ENCODE peak calls at places on chromosome 1, in nine cellular contexts. One of them, this sample, is unnamed.
A peak's percentile ranks its signal among the peaks of the same experiment; 100 is the strongest.

GRCh38 chr1:76835203-76835602 is 32.1 kb upstream of the ST6GALNAC5 start:
- DNase-seq in pancreas: no peak
- DNase-seq in AG04450: no peak
- DNase-seq in psoas muscle: no peak
- DNase-seq in lower leg skin: no peak
- DNase-seq in bronchial epithelial cell: no peak
- DNase-seq in A549: no peak
- DNase-seq in mammary epithelial cell: peak; percentile 74
- DNase-seq in right lobe of liver: no peak
- DNase-seq in this sample: no peak

GRCh38 chr1:108190001-108190634 is 10.0 kb downstream of the SLC25A24 start:
- DNase-seq in pancreas: no peak
- DNase-seq in AG04450: no peak
- DNase-seq in psoas muscle: no peak
- DNase-seq in lower leg skin: no peak
- DNase-seq in bronchial epithelial cell: no peak
- DNase-seq in A549: no peak
- DNase-seq in mammary epithelial cell: no peak
- DNase-seq in right lobe of liver: no peak
- DNase-seq in this sample: no peak

GRCh38 chr1:225848044-225848955 is 33.9 kb downstream of the TMEM63A start:
- DNase-seq in pancreas: no peak
- DNase-seq in AG04450: no peak
- DNase-seq in psoas muscle: no peak
- DNase-seq in lower leg skin: no peak
- DNase-seq in bronchial epithelial cell: no peak
- DNase-seq in A549: no peak
- DNase-seq in mammary epithelial cell: no peak
- DNase-seq in right lobe of liver: no peak
- DNase-seq in this sample: no peak

GRCh38 chr1:246280551-246280950 is 226.5 kb downstream of the SMYD3 start:
- DNase-seq in pancreas: no peak
- DNase-seq in AG04450: no peak
- DNase-seq in psoas muscle: no peak
- DNase-seq in lower leg skin: no peak
- DNase-seq in bronchial epithelial cell: peak; percentile 37
- DNase-seq in A549: peak; percentile 40
- DNase-seq in mammary epithelial cell: no peak
- DNase-seq in right lobe of liver: no peak
- DNase-seq in this sample: no peak

GRCh38 chr1:32334864-32335618 is 992 bp downstream of the MARCKSL1 start:
- DNase-seq in pancreas: peak; percentile 48
- DNase-seq in AG04450: no peak
- DNase-seq in psoas muscle: peak; percentile 61
- DNase-seq in lower leg skin: no peak
- DNase-seq in bronchial epithelial cell: no peak
- DNase-seq in A549: peak; percentile 26
- DNase-seq in mammary epithelial cell: no peak
- DNase-seq in right lobe of liver: peak; percentile 68
- DNase-seq in this sample: no peak

GRCh38 chr1:26417111-26417510 is 6.5 kb downstream of the LIN28A start:
- DNase-seq in pancreas: peak; percentile 54
- DNase-seq in AG04450: peak; percentile 21
- DNase-seq in psoas muscle: peak; percentile 84
- DNase-seq in lower leg skin: peak; percentile 92
- DNase-seq in bronchial epithelial cell: peak; percentile 87
- DNase-seq in A549: peak; percentile 70
- DNase-seq in mammary epithelial cell: peak; percentile 66
- DNase-seq in right lobe of liver: peak; percentile 83
- DNase-seq in this sample: no peak

GRCh38 chr1:198605426-198605825 is 33.4 kb upstream of the PTPRC start:
- DNase-seq in pancreas: no peak
- DNase-seq in AG04450: no peak
- DNase-seq in psoas muscle: no peak
- DNase-seq in lower leg skin: no peak
- DNase-seq in bronchial epithelial cell: no peak
- DNase-seq in A549: no peak
- DNase-seq in mammary epithelial cell: no peak
- DNase-seq in right lobe of liver: no peak
- DNase-seq in this sample: no peak

GRCh38 chr1:208842442-208842841 is 598.3 kb upstream of the PLXNA2 start:
- DNase-seq in pancreas: no peak
- DNase-seq in AG04450: no peak
- DNase-seq in psoas muscle: no peak
- DNase-seq in lower leg skin: no peak
- DNase-seq in bronchial epithelial cell: no peak
- DNase-seq in A549: no peak
- DNase-seq in mammary epithelial cell: no peak
- DNase-seq in right lobe of liver: no peak
- DNase-seq in this sample: no peak

GRCh38 chr1:55970711-55971110 is 608.7 kb downstream of the PLPP3 start:
- DNase-seq in pancreas: no peak
- DNase-seq in AG04450: no peak
- DNase-seq in psoas muscle: no peak
- DNase-seq in lower leg skin: no peak
- DNase-seq in bronchial epithelial cell: no peak
- DNase-seq in A549: no peak
- DNase-seq in mammary epithelial cell: no peak
- DNase-seq in right lobe of liver: no peak
- DNase-seq in this sample: no peak

GRCh38 chr1:218475275-218475674 is 130.1 kb downstream of the TGFB2 start:
- DNase-seq in pancreas: no peak
- DNase-seq in AG04450: no peak
- DNase-seq in psoas muscle: no peak
- DNase-seq in lower leg skin: no peak
- DNase-seq in bronchial epithelial cell: peak; percentile 47
- DNase-seq in A549: peak; percentile 62
- DNase-seq in mammary epithelial cell: no peak
- DNase-seq in right lobe of liver: no peak
- DNase-seq in this sample: no peak

GRCh38 chr1:177171536-177172123 is 872 bp downstream of the BRINP2 start:
- DNase-seq in pancreas: no peak
- DNase-seq in AG04450: no peak
- DNase-seq in psoas muscle: no peak
- DNase-seq in lower leg skin: no peak
- DNase-seq in bronchial epithelial cell: no peak
- DNase-seq in A549: no peak
- DNase-seq in mammary epithelial cell: no peak
- DNase-seq in right lobe of liver: no peak
- DNase-seq in this sample: no peak

GRCh38 chr1:205356424-205357151 is at the start of gene KLHDC8A:
- DNase-seq in pancreas: no peak
- DNase-seq in AG04450: no peak
- DNase-seq in psoas muscle: no peak
- DNase-seq in lower leg skin: no peak
- DNase-seq in bronchial epithelial cell: no peak
- DNase-seq in A549: no peak
- DNase-seq in mammary epithelial cell: no peak
- DNase-seq in right lobe of liver: no peak
- DNase-seq in this sample: no peak

GRCh38 chr1:24897263-24898151 is 32.6 kb downstream of the RUNX3 start:
- DNase-seq in pancreas: no peak
- DNase-seq in AG04450: no peak
- DNase-seq in psoas muscle: no peak
- DNase-seq in lower leg skin: peak; percentile 76
- DNase-seq in bronchial epithelial cell: no peak
- DNase-seq in A549: no peak
- DNase-seq in mammary epithelial cell: no peak
- DNase-seq in right lobe of liver: peak; percentile 10
- DNase-seq in this sample: no peak

DNA sequence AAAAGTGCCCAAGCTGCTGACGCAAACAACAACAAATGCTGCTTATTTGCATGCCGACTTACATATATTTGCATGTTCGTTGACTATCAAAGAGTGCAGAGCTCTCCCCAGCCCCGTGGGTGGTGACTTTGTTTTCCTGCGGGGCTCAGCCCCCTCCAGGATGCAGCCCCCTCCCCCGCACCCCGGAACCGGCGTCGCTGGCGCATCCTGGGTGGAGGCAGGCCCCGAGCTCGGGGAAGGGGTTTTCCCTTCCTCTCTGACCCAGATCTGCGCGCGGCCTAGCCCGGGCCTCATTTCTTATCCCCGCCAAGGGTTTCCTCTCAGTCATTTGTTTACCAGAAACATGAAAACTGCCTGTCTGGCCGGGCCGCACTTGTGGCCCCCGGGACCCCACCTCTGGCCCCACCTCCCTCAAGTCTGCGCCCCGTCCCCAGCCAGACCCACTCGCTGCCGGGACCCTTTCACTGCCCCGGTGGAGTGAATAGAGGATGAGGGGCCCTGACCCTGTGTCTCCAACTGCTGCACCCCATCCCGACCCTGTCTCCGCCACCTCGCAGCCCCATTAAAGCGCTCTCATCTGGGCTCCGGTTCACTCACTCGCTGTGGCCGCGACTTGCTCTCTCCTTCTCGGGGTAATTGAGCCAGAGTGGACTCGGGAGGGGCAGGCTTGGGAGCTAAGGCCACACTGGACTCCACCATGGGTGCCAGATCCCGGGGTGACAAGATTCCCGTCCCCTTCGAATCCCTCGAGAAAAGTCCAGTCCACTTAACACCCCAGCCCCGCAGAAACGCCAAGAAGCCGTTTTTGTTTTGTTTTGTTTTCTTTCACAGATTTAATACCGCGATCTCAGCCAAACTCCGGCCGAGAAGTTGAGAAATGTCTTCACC is 5.4 kb downstream of the TNFRSF25 start:
- DNase-seq in pancreas: no peak
- DNase-seq in AG04450: no peak
- DNase-seq in psoas muscle: no peak
- DNase-seq in lower leg skin: no peak
- DNase-seq in bronchial epithelial cell: no peak
- DNase-seq in A549: no peak
- DNase-seq in mammary epithelial cell: no peak
- DNase-seq in right lobe of liver: no peak
- DNase-seq in this sample: no peak
- H3K4me3 ChIP-seq in pancreas: no peak overlapping the region
- H3K4me3 ChIP-seq in AG04450: no peak overlapping the region
- H3K4me3 ChIP-seq in psoas muscle: peak overlapping the region; percentile 11
- H3K4me3 ChIP-seq in lower leg skin: no peak overlapping the region
- H3K4me3 ChIP-seq in bronchial epithelial cell: no peak overlapping the region
- H3K4me3 ChIP-seq in A549: no peak overlapping the region
- H3K4me3 ChIP-seq in mammary epithelial cell: no peak overlapping the region
- H3K4me3 ChIP-seq in right lobe of liver: no peak overlapping the region
- H3K4me3 ChIP-seq in this sample: no peak overlapping the region

GRCh38 chr1:53196485-53197271 is at the start of gene CPT2:
- DNase-seq in pancreas: peak; percentile 90
- DNase-seq in AG04450: peak; percentile 77
- DNase-seq in psoas muscle: peak; percentile 97
- DNase-seq in lower leg skin: peak; percentile 98
- DNase-seq in bronchial epithelial cell: peak; percentile 78
- DNase-seq in A549: peak; percentile 85
- DNase-seq in mammary epithelial cell: peak; percentile 86
- DNase-seq in right lobe of liver: peak; percentile 96
- DNase-seq in this sample: peak; percentile 65
- TF ChIP-seq CTCF in pancreas: no peak
- TF ChIP-seq CTCF in AG04450: peak; percentile 24
- TF ChIP-seq CTCF in psoas muscle: no peak
- TF ChIP-seq CTCF in lower leg skin: no peak
- TF ChIP-seq CTCF in bronchial epithelial cell: no peak
- TF ChIP-seq CTCF in A549: no peak
- TF ChIP-seq CTCF in mammary epithelial cell: no peak
- TF ChIP-seq CTCF in right lobe of liver: no peak
- TF ChIP-seq CTCF in this sample: no peak

DNA sequence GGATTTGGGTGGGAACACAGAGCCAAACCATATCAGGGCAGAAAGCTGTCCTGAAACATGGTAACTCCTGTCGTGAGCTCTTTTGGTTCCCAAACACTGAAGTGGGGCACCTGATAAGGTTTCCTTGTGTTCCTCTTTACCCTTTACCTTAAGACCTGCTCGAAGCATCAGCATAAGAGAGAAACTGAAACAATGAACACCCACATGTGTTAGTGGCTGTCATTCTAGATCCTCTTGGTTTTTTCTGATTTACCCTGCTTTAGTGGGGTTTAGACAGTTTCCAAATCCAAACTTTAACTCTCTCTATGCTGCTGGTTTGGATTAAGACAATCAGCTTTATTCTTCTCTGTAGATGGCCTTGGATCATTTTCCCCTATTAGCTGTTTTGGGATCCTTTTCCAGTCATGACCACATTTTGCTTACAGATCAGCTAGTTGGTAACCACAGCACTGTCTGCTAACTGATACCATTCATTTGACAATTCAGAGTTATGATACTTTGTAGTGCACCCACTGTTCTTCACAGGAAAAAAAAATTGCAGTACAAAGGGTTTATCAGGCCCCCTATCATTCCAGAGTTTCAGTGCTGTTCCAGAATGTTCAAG is 975 bp upstream of the MNDA start:
- DNase-seq in pancreas: no peak
- DNase-seq in AG04450: no peak
- DNase-seq in psoas muscle: no peak
- DNase-seq in lower leg skin: no peak
- DNase-seq in bronchial epithelial cell: no peak
- DNase-seq in A549: no peak
- DNase-seq in mammary epithelial cell: no peak
- DNase-seq in right lobe of liver: no peak
- DNase-seq in this sample: no peak
- H3K4me3 ChIP-seq in pancreas: no peak overlapping the region
- H3K4me3 ChIP-seq in AG04450: no peak overlapping the region
- H3K4me3 ChIP-seq in psoas muscle: no peak overlapping the region
- H3K4me3 ChIP-seq in lower leg skin: no peak overlapping the region
- H3K4me3 ChIP-seq in bronchial epithelial cell: no peak overlapping the region
- H3K4me3 ChIP-seq in A549: no peak overlapping the region
- H3K4me3 ChIP-seq in mammary epithelial cell: no peak overlapping the region
- H3K4me3 ChIP-seq in right lobe of liver: no peak overlapping the region
- H3K4me3 ChIP-seq in this sample: no peak overlapping the region

GRCh38 chr1:154996966-154997701 is 3.7 kb downstream of the LENEP start:
- DNase-seq in pancreas: no peak
- DNase-seq in AG04450: no peak
- DNase-seq in psoas muscle: peak; percentile 39
- DNase-seq in lower leg skin: peak; percentile 79
- DNase-seq in bronchial epithelial cell: no peak
- DNase-seq in A549: no peak
- DNase-seq in mammary epithelial cell: no peak
- DNase-seq in right lobe of liver: peak; percentile 28
- DNase-seq in this sample: no peak

GRCh38 chr1:154998818-154999650 is 3.6 kb upstream of the ZBTB7B start:
- DNase-seq in pancreas: no peak
- DNase-seq in AG04450: no peak
- DNase-seq in psoas muscle: peak; percentile 80
- DNase-seq in lower leg skin: peak; percentile 93
- DNase-seq in bronchial epithelial cell: peak; percentile 43
- DNase-seq in A549: peak; percentile 79
- DNase-seq in mammary epithelial cell: peak; percentile 47
- DNase-seq in right lobe of liver: peak; percentile 70
- DNase-seq in this sample: no peak

GRCh38 chr1:155000475-155000724 is 2.2 kb upstream of the ZBTB7B start:
- DNase-seq in pancreas: no peak
- DNase-seq in AG04450: no peak
- DNase-seq in psoas muscle: no peak
- DNase-seq in lower leg skin: peak; percentile 89
- DNase-seq in bronchial epithelial cell: no peak
- DNase-seq in A549: no peak
- DNase-seq in mammary epithelial cell: no peak
- DNase-seq in right lobe of liver: peak; percentile 51
- DNase-seq in this sample: no peak

GRCh38 chr1:154999651-155000474 is 2.7 kb upstream of the ZBTB7B start:
- DNase-seq in pancreas: peak; percentile 59
- DNase-seq in AG04450: no peak
- DNase-seq in psoas muscle: peak; percentile 60
- DNase-seq in lower leg skin: peak; percentile 88
- DNase-seq in bronchial epithelial cell: no peak
- DNase-seq in A549: peak; percentile 50
- DNase-seq in mammary epithelial cell: no peak
- DNase-seq in right lobe of liver: peak; percentile 45
- DNase-seq in this sample: no peak

GRCh38 chr1:154998201-154998780 is 4.3 kb upstream of the ZBTB7B start:
- DNase-seq in pancreas: no peak
- DNase-seq in AG04450: no peak
- DNase-seq in psoas muscle: peak; percentile 48
- DNase-seq in lower leg skin: peak; percentile 85
- DNase-seq in bronchial epithelial cell: no peak
- DNase-seq in A549: no peak
- DNase-seq in mammary epithelial cell: no peak
- DNase-seq in right lobe of liver: no peak
- DNase-seq in this sample: no peak
- TF ChIP-seq CTCF in pancreas: no peak
- TF ChIP-seq CTCF in AG04450: no peak
- TF ChIP-seq CTCF in psoas muscle: peak; percentile 22
- TF ChIP-seq CTCF in lower leg skin: no peak
- TF ChIP-seq CTCF in bronchial epithelial cell: no peak
- TF ChIP-seq CTCF in A549: peak; percentile 7
- TF ChIP-seq CTCF in mammary epithelial cell: no peak
- TF ChIP-seq CTCF in right lobe of liver: peak; percentile 24
- TF ChIP-seq CTCF in this sample: peak; percentile 27